ENCODE peak calls at places on chromosomes 4 and X, in nine cellular contexts. R, A, B, D, H, X, I, C and Q are unnamed samples.

GRCh38 chr4:5019796-5020195 is 538 bp upstream of the CYTL1 start:
- DNase-seq in B (no peak), H (no peak), C (no peak), A (no peak), I (no peak), X (no peak), D (no peak), R (no peak), Q (no peak)

GRCh38 chr4:91345632-91346031 is 958.1 kb upstream of the GRID2 start:
- DNase-seq in B (no peak), R (no peak), X (no peak), C (no peak), D (no peak), A (no peak), H (no peak), I (no peak), Q (no peak)

GRCh38 chr4:147042046-147042445 is 96.4 kb upstream of the TTC29 start:
- DNase-seq in X (no peak), C (no peak), I (peak), D (no peak), A (no peak), B (no peak), H (no peak), R (no peak), Q (no peak)

GRCh38 chr4:25925486-25926201 is 11.6 kb downstream of the SMIM20 start:
- DNase-seq in D (peak), A (peak), R (peak), H (peak), B (peak), C (peak), I (peak), X (no peak), Q (no peak)

GRCh38 chr4:173404296-173404865 is 5.5 kb upstream of the SCRG1 start:
- DNase-seq in A (no peak), D (no peak), I (no peak), B (no peak), X (no peak), R (no peak), C (no peak), H (no peak), Q (no peak)

GRCh38 chr4:94479358-94480141 is 27.8 kb downstream of the PDLIM5 start:
- DNase-seq in R (no peak), B (no peak), D (no peak), X (no peak), A (no peak), H (no peak), C (no peak), I (no peak), Q (no peak)

GRCh38 chr4:67134616-67135015 is 410.7 kb downstream of the CENPC start:
- DNase-seq in R (no peak), D (peak), H (peak), A (no peak), B (no peak), X (peak), I (no peak), C (no peak), Q (no peak)

GRCh38 chr4:27861381-27861787 is 1000.7 kb downstream of the STIM2 start:
- DNase-seq in B (peak), H (peak), R (no peak), I (peak), X (no peak), D (peak), A (peak), C (no peak), Q (no peak)

GRCh38 chr4:185520119-185520518 is 15.2 kb downstream of the PDLIM3 start:
- DNase-seq in B (no peak), C (no peak), R (no peak), X (no peak), I (no peak), D (no peak), H (peak), A (no peak), Q (no peak)

GRCh38 chrX:45771114-45771513 is 570.4 kb upstream of the DIPK2B start:
- DNase-seq in I (no peak), C (no peak), A (peak), D (peak), X (no peak), H (peak), R (peak), B (no peak), Q (peak)

GRCh38 chr4:118967393-118967792 is 78.7 kb downstream of the SYNPO2 start:
- DNase-seq in B (no peak), C (no peak), H (peak), R (no peak), I (no peak), X (no peak), D (peak), A (peak), Q (peak)

GRCh38 chr4:144809056-144809640 is 163.2 kb downstream of the HHIP start:
- DNase-seq in A (no peak), I (no peak), R (no peak), X (no peak), D (no peak), H (no peak), C (no peak), B (peak), Q (no peak)

GRCh38 chr4:825969-826330 is at the start of gene CPLX1:
- DNase-seq in A (peak), H (no peak), D (peak), C (no peak), B (peak), R (no peak), X (peak), I (no peak), Q (no peak)